ENCODE peak calls at places on chromosomes 12 and 14, in seven cellular contexts. Q is brain microvascular endothelial cell, H is heart left ventricle, N is upper lobe of right lung, U is progenitor cell of endocrine pancreas, T is upper lobe of left lung, B is PC-3. V is an unnamed sample.

GRCh38 chr12:57765003-57765697 is 1.7 kb downstream of the CYP27B1 start:
- DNase-seq in Q (no peak), H (no peak), N (peak), U (no peak), T (peak), B (peak), V (no peak)

GRCh38 chr12:95978351-95978750 is 17.8 kb downstream of the HAL start:
- DNase-seq in Q (no peak), H (no peak), N (no peak), U (no peak), T (no peak), B (no peak), V (no peak)

GRCh38 chr14:88346048-88346639 is 23.1 kb upstream of the KCNK10 start:
- DNase-seq in Q (no peak), H (no peak), N (no peak), U (no peak), T (no peak), B (peak), V (no peak)

GRCh38 chr14:51786227-51786626 is 74.2 kb upstream of the GNG2 start:
- DNase-seq in Q (no peak), H (no peak), N (no peak), U (no peak), T (no peak), B (no peak), V (no peak)

GRCh38 chr12:52559979-52560378 is 7.0 kb upstream of the KRT71 start:
- DNase-seq in Q (no peak), H (no peak), N (no peak), U (no peak), T (no peak), B (no peak), V (no peak)

GRCh38 chr12:119544780-119545625 is 48.6 kb upstream of the TMEM233 start:
- DNase-seq in Q (peak), H (peak), N (no peak), U (peak), T (no peak), B (peak), V (peak)

GRCh38 chr14:35404246-35404495 is 378 bp downstream of the NFKBIA start:
- DNase-seq in Q (no peak), H (no peak), N (no peak), U (no peak), T (no peak), B (no peak), V (no peak)

GRCh38 chr12:14239350-14239934 is 126.0 kb upstream of the ATF7IP start:
- DNase-seq in Q (peak), H (no peak), N (no peak), U (no peak), T (no peak), B (peak), V (no peak)

GRCh38 chr12:52126050-52126604 is 46.6 kb downstream of the SMIM41 start:
- DNase-seq in Q (no peak), H (no peak), N (peak), U (no peak), T (no peak), B (no peak), V (no peak)

GRCh38 chr12:121784460-121784859 is 9.0 kb downstream of the RHOF start:
- DNase-seq in Q (peak), H (no peak), N (no peak), U (no peak), T (no peak), B (peak), V (no peak)

GRCh38 chr12:55934773-55935172 is 3.8 kb downstream of the DGKA start:
- DNase-seq in Q (no peak), H (no peak), N (no peak), U (no peak), T (no peak), B (no peak), V (no peak)

GRCh38 chr14:63328787-63329737 is 10.3 kb upstream of the GPHB5 start:
- DNase-seq in Q (no peak), H (no peak), N (no peak), U (no peak), T (no peak), B (no peak), V (no peak)

GRCh38 chr12:29389295-29389919 is 8.4 kb upstream of the ERGIC2 start:
- DNase-seq in Q (no peak), H (no peak), N (no peak), U (no peak), T (peak), B (no peak), V (no peak)

GRCh38 chr14:35669782-35670181 is 135.8 kb downstream of the INSM2 start:
- DNase-seq in Q (peak), H (no peak), N (no peak), U (no peak), T (no peak), B (peak), V (no peak)

GRCh38 chr12:112025808-112026375 is 12.7 kb downstream of the ERP29 start:
- DNase-seq in Q (no peak), H (no peak), N (no peak), U (no peak), T (no peak), B (no peak), V (no peak)

GRCh38 chr12:4160314-4161040 is 113.1 kb upstream of the CCND2 start:
- DNase-seq in Q (no peak), H (no peak), N (no peak), U (no peak), T (no peak), B (no peak), V (no peak)

GRCh38 chr14:89000007-89000942 is 175.8 kb downstream of the TTC8 start:
- DNase-seq in Q (peak), H (no peak), N (peak), U (no peak), T (no peak), B (peak), V (peak)

GRCh38 chr12:53737951-53738833 is 10.9 kb upstream of the CALCOCO1 start:
- DNase-seq in Q (no peak), H (no peak), N (peak), U (peak), T (peak), B (no peak), V (no peak)

GRCh38 chr14:87407344-87407743 is 585.6 kb downstream of the GALC start:
- DNase-seq in Q (no peak), H (no peak), N (no peak), U (no peak), T (no peak), B (no peak), V (no peak)

GRCh38 chr12:89261982-89262381 is 90.3 kb downstream of the DUSP6 start:
- DNase-seq in Q (no peak), H (no peak), N (no peak), U (no peak), T (no peak), B (peak), V (no peak)

GRCh38 chr14:105902131-105902898 is 375.9 kb downstream of the TMEM121 start:
- DNase-seq in Q (no peak), H (peak), N (no peak), U (no peak), T (peak), B (no peak), V (no peak)

GRCh38 chr12:79407671-79408622 is 282.8 kb downstream of the PAWR start:
- DNase-seq in Q (peak), H (peak), N (no peak), U (peak), T (no peak), B (peak), V (peak)

GRCh38 chr14:92603309-92604257 is 90.0 kb downstream of the RIN3 start:
- DNase-seq in Q (peak), H (peak), N (peak), U (no peak), T (peak), B (peak), V (no peak)

GRCh38 chr12:23126794-23127193 is 501.8 kb downstream of the ETNK1 start:
- DNase-seq in Q (no peak), H (no peak), N (no peak), U (no peak), T (no peak), B (no peak), V (no peak)

GRCh38 chr12:45674583-45674982 is 54.9 kb upstream of the ARID2 start:
- DNase-seq in Q (peak), H (peak), N (peak), U (no peak), T (no peak), B (peak), V (peak)

GRCh38 chr12:92871121-92871520 is 58.0 kb downstream of the EEA1 start:
- DNase-seq in Q (no peak), H (no peak), N (no peak), U (no peak), T (no peak), B (no peak), V (peak)

DNA sequence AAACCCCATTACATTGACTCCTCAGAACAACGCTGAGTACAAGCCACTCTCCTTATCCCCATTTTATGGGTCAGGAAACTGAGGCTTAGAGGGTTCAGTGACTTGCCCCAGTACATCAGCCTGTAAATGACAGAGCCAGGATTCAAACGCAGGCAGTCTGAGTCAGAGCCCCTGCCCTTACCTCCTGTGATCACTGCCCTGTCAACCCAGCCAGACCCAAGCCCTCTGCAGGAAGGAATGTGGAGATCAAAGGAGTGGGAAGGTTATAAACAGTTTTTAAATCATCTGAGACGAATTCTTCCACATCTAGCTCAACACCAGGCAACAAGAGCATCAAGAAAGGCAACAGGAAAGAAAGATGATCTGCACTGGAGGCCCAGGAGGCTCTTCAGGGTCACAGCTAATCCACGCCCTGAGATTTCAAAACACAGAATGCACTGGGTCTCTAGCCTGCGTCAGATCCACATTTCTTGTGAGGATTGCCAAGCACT is 38.5 kb downstream of the SPTB start:
- DNase-seq in Q (peak), H (peak), N (no peak), U (no peak), T (no peak), B (peak), V (peak)
- TF ChIP-seq CTCF in Q (peak), H (peak), N (no peak), U (peak), T (no peak), B (peak), V (peak)

DNA sequence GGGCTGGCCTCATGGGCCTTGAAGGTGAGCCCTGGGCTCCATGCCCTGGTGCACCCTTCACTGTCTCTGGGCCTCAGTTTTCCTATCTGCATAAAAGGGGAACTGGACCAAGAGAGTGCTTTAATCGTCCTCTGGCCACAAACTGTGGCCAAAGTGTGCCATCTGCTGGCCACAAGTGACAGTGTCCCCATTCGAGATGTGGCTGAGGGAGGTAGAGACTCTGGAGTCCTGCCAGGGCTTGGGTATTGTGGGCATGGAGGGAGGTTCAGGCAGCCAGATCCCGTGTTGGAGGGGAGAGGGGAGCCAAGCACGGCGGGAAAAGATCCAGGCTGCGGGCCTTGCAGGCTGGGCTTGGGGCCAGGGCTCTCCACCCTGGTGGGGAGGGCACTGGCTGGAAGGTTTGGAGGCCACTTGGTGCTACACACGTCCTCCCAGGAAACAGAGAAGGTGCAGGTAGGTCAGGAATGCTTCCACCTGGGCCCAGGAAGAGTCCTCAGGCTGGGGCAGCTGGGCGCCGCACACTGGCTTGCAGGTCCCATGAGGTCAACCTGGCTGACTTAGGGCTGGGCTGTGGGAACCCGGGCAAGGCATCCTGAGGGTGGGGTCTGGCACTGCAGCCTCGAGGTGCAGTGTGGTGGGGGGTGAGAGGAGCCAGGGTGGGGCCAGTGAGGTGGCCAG is 7.3 kb upstream of the KIF26A start:
- DNase-seq in Q (no peak), H (peak), N (peak), U (no peak), T (peak), B (peak), V (no peak)
- TF ChIP-seq CTCF in Q (peak), H (peak), N (peak), U (peak), T (peak), B (peak), V (peak)

GRCh38 chr12:26400627-26401026 is 205.3 kb downstream of the SSPN start:
- DNase-seq in Q (no peak), H (no peak), N (no peak), U (no peak), T (no peak), B (no peak), V (no peak)

GRCh38 chr12:26401874-26402273 is 206.5 kb downstream of the SSPN start:
- DNase-seq in Q (no peak), H (no peak), N (no peak), U (no peak), T (no peak), B (no peak), V (no peak)

GRCh38 chr12:26403601-26404000 is 208.2 kb downstream of the SSPN start:
- DNase-seq in Q (no peak), H (no peak), N (no peak), U (no peak), T (no peak), B (no peak), V (no peak)

GRCh38 chr12:26406391-26406790 is 211.0 kb downstream of the SSPN start:
- DNase-seq in Q (no peak), H (no peak), N (no peak), U (no peak), T (no peak), B (no peak), V (no peak)

GRCh38 chr12:26402648-26403047 is 207.3 kb downstream of the SSPN start:
- DNase-seq in Q (no peak), H (no peak), N (no peak), U (no peak), T (no peak), B (peak), V (no peak)
- TF ChIP-seq CTCF in Q (no peak), H (peak), N (peak), U (peak), T (no peak), B (peak), V (no peak)

GRCh38 chr14:58130121-58130782 is 21.8 kb downstream of the ARMH4 start:
- DNase-seq in Q (no peak), H (no peak), N (no peak), U (no peak), T (no peak), B (no peak), V (no peak)

GRCh38 chr14:58131386-58131785 is 20.6 kb downstream of the ARMH4 start:
- DNase-seq in Q (peak), H (no peak), N (no peak), U (no peak), T (no peak), B (peak), V (no peak)

GRCh38 chr14:58133739-58134138 is 18.3 kb downstream of the ARMH4 start:
- DNase-seq in Q (peak), H (no peak), N (no peak), U (no peak), T (no peak), B (peak), V (no peak)

GRCh38 chr14:58128416-58128815 is 23.6 kb downstream of the ARMH4 start:
- DNase-seq in Q (no peak), H (no peak), N (no peak), U (no peak), T (no peak), B (no peak), V (no peak)

GRCh38 chr14:58129208-58129607 is 22.8 kb downstream of the ARMH4 start:
- DNase-seq in Q (no peak), H (no peak), N (no peak), U (no peak), T (no peak), B (peak), V (no peak)
- TF ChIP-seq CTCF in Q (peak), H (no peak), N (no peak), U (peak), T (no peak), B (peak), V (no peak)

DNA sequence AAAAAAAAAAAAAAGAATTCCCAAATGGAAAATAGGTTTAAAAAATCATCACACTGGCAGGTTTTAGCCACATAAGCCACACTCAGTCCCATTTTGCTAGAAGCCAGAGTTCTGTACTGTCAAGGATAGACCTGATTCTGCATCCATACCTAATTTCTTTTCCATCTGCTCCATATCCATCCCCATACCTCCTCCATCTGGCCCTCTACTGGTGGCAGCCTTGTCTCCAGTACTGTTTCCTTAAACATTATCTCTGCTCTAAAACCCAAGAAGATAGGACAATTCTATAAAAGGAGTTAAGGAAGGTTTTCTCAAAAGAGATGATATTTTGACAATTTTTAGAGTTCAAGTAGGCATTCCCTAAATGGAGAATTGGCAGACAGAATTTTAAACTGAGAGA is 26.0 kb upstream of the RXYLT1 start:
- DNase-seq in Q (no peak), H (no peak), N (no peak), U (no peak), T (no peak), B (peak), V (no peak)
- TF ChIP-seq CTCF in Q (peak), H (no peak), N (no peak), U (no peak), T (no peak), B (peak), V (peak)